ENCODE peak calls at places on chromosomes 4 and X, in six cellular contexts. K is left ventricle myocardium superior, X is COR-L47, G is tibial artery, D is posterior cingulate gyrus, E is colonic mucosa. C is an unnamed sample.

GRCh38 chr4:36332023-36332781 is 50.8 kb downstream of the DTHD1 start:
- DNase-seq in K (no peak), X (no peak), G (no peak), D (peak), E (no peak), C (no peak)

GRCh38 chr4:41305486-41305885 is 48.8 kb downstream of the UCHL1 start:
- DNase-seq in K (no peak), X (no peak), G (no peak), D (no peak), E (no peak), C (no peak)

GRCh38 chr4:88158038-88158359 is 440 bp downstream of the ABCG2 start:
- DNase-seq in K (no peak), X (no peak), G (no peak), D (no peak), E (no peak), C (no peak)

GRCh38 chr4:121951570-121952110 is at the start of gene TRPC3:
- DNase-seq in K (peak), X (peak), G (no peak), D (peak), E (peak), C (no peak)

GRCh38 chr4:90209922-90210321 is 82.7 kb downstream of the CCSER1 start:
- DNase-seq in K (no peak), X (no peak), G (no peak), D (no peak), E (no peak), C (no peak)

GRCh38 chrX:96564595-96564994 is 120.0 kb upstream of the DIAPH2 start:
- DNase-seq in K (no peak), X (no peak), G (no peak), D (no peak), E (no peak), C (no peak)

GRCh38 chr4:153152453-153153338 is 51.5 kb upstream of the TRIM2 start:
- DNase-seq in K (peak), X (peak), G (no peak), D (peak), E (peak), C (no peak)

GRCh38 chrX:118355225-118355920 is 9.5 kb downstream of the WDR44 start:
- DNase-seq in K (no peak), X (no peak), G (no peak), D (no peak), E (no peak), C (no peak)

GRCh38 chrX:47501226-47502071 is 18.4 kb upstream of the ZNF41 start:
- DNase-seq in K (no peak), X (no peak), G (no peak), D (no peak), E (no peak), C (no peak)

GRCh38 chrX:4550018-4550417 is 836.6 kb upstream of the PRKX start:
- DNase-seq in K (no peak), X (no peak), G (no peak), D (no peak), E (no peak), C (no peak)

GRCh38 chr4:66000500-66001117 is 330.3 kb upstream of the EPHA5 start:
- DNase-seq in K (no peak), X (no peak), G (no peak), D (no peak), E (no peak), C (no peak)

GRCh38 chr4:94819371-94819770 is 61.6 kb downstream of the BMPR1B start:
- DNase-seq in K (no peak), X (no peak), G (no peak), D (no peak), E (no peak), C (no peak)

GRCh38 chr4:187464561-187464960 is 531.0 kb upstream of the ZFP42 start:
- DNase-seq in K (no peak), X (no peak), G (no peak), D (no peak), E (no peak), C (peak)